ENCODE peak calls at places on chromosomes 11 and 22, in seven cellular contexts. G, W, T, C, M, X and D are unnamed samples.

GRCh38 chr11:13334068-13334785 is 56.6 kb downstream of the BMAL1 start:
- DNase-seq in X (no peak), G (no peak), M (no peak), T (no peak), C (no peak), W (no peak), D (no peak)

GRCh38 chr11:103727262-103727661 is 309.2 kb upstream of the DDI1 start:
- DNase-seq in X (no peak), W (no peak), M (no peak), C (no peak), T (no peak), G (no peak), D (no peak)

GRCh38 chr11:116375221-116375620 is 397.6 kb downstream of the BUD13 start:
- DNase-seq in C (no peak), M (no peak), G (no peak), W (no peak), T (no peak), X (no peak), D (no peak)

GRCh38 chr11:46366260-46366659 is 15.2 kb upstream of the MDK start:
- DNase-seq in X (no peak), C (no peak), G (no peak), W (no peak), M (no peak), T (no peak), D (no peak)

GRCh38 chr22:26409705-26410376 is 19.2 kb upstream of the ASPHD2 start:
- DNase-seq in T (no peak), M (no peak), C (no peak), X (no peak), W (no peak), G (no peak), D (no peak)

GRCh38 chr11:30889116-30889765 is 303.1 kb upstream of the MPPED2 start:
- DNase-seq in T (no peak), W (no peak), G (no peak), X (no peak), C (no peak), M (no peak), D (no peak)

GRCh38 chr11:67289651-67290479 is 762 bp downstream of the ANKRD13D start:
- DNase-seq in G (no peak), C (no peak), M (no peak), W (no peak), T (no peak), X (no peak), D (no peak)

GRCh38 chr11:100188137-100188783 is 498.8 kb upstream of the ARHGAP42 start:
- DNase-seq in C (no peak), W (no peak), M (no peak), T (no peak), X (no peak), G (no peak), D (no peak)

GRCh38 chr11:135027461-135027860 is 615.4 kb upstream of the B3GAT1 start:
- DNase-seq in W (peak; percentile 27), T (no peak), M (no peak), G (peak; percentile 69), C (peak; percentile 33), X (peak; percentile 7), D (peak; percentile 57)

GRCh38 chr22:48259991-48260670 is 1497.7 kb downstream of the TBC1D22A start:
- DNase-seq in C (no peak), M (no peak), X (no peak), W (no peak), T (no peak), G (no peak), D (no peak)

GRCh38 chr22:49900441-49901230 is 17.6 kb downstream of the ALG12 start:
- DNase-seq in W (no peak), X (no peak), M (no peak), C (no peak), G (no peak), T (no peak), D (no peak)